ENCODE peak calls at places on chromosomes 3 and 15, in six cellular contexts. Z is GM12891, S is uterus, G is stomach, I is GM12878, L is adrenal gland. C is an unnamed sample.

GRCh38 chr3:48681541-48681880 is 4.2 kb downstream of the NCKIPSD start:
- DNase-seq in I (no peak), L (no peak), G (no peak), Z (no peak), S (no peak), C (no peak)

GRCh38 chr3:100076544-100077529 is 37.5 kb downstream of the FILIP1L start:
- DNase-seq in I (no peak), Z (no peak), L (peak), G (no peak), S (no peak), C (no peak)

GRCh38 chr15:90174140-90174891 is 26.8 kb upstream of the SEMA4B start:
- DNase-seq in Z (no peak), S (peak), L (peak), G (peak), I (no peak), C (peak)

GRCh38 chr15:65824941-65825544 is 33.0 kb upstream of the DENND4A start:
- DNase-seq in I (no peak), G (no peak), Z (no peak), S (peak), L (peak), C (no peak)

GRCh38 chr15:56732881-56733130 is 503 bp downstream of the ZNF280D start:
- DNase-seq in I (no peak), S (no peak), G (no peak), Z (no peak), L (no peak), C (no peak)

GRCh38 chr3:145865329-145865904 is 295.6 kb downstream of the PLOD2 start:
- DNase-seq in Z (no peak), G (no peak), S (no peak), I (no peak), L (peak), C (no peak)

GRCh38 chr3:36542186-36542585 is 161.9 kb downstream of the STAC start:
- DNase-seq in I (no peak), L (no peak), S (no peak), Z (no peak), G (no peak), C (no peak)

GRCh38 chr3:42666577-42666998 is 13.1 kb downstream of the ZBTB47 start:
- DNase-seq in G (no peak), L (no peak), I (no peak), S (peak), Z (no peak), C (no peak)

GRCh38 chr3:12379640-12380407 is 91.0 kb downstream of the PPARG start:
- DNase-seq in G (no peak), I (no peak), S (no peak), L (no peak), Z (no peak), C (no peak)

GRCh38 chr3:113006350-113007056 is 15.7 kb downstream of the GTPBP8 start:
- DNase-seq in Z (no peak), I (no peak), G (no peak), S (no peak), L (no peak), C (no peak)

GRCh38 chr15:88401972-88402656 is 65.1 kb downstream of the MRPL46 start:
- DNase-seq in Z (no peak), I (no peak), L (no peak), S (no peak), G (no peak), C (peak)

GRCh38 chr3:15269091-15269989 is 63.0 kb downstream of the SH3BP5 start:
- DNase-seq in S (peak), I (no peak), G (peak), Z (peak), L (peak), C (peak)
- TF ChIP-seq POLR2A in S (peak), I (peak), G (no peak), Z (peak), L (peak), C (peak)

GRCh38 chr15:92881838-92882696 is 18.1 kb upstream of the CHD2 start:
- DNase-seq in G (peak), Z (peak), I (peak), S (peak), L (peak), C (peak)
- TF ChIP-seq POLR2A in G (no peak), Z (peak), I (peak), S (peak), L (peak), C (peak)

DNA sequence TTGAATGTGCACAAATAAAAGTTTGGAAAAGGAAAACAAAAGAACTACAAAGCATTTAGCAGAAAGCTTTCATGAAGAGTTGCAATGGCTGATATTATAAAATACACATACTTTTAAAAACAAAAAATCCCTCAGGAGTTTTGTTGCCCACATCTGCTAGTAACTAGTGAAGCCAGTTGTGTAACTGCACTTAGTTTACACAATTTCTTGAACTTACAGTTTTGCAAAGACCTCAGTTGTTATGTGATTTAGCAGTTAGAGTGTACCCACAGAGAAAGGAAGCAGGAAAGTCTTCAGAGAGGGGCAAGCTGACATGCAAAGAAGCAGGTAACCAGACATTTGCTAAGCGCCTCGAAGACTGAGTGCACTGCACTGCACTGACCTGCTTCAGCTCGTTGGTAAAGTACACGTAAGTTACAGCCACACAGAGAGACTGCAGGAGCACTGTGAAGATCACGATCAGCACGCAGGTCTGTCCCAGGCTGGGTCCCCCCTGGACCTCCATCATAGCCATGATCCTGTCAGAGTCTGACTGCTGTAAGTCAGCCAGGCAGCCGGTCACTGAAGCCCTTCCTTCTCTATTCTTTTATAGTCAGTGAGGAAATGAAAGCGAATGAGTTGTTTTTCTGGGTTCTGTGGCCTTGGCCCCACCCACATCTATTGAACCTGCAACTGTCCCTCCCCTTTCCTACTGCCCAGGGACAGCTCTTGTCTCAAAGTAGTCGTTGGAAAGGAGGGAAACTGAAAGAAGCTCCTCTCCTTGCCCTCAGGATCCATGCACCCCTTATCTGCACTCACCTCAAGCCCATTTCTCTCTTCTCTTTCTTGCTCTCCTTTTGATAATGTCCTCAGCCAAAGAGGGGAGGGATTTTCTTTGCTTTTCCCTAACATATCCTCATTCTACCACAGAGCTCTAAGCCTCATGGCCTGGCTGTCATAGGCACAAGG is at the start of gene TNFSF10:
- DNase-seq in I (peak), L (peak), S (peak), G (peak), Z (peak), C (peak)
- TF ChIP-seq POLR2A in I (peak), L (peak), S (peak), G (no peak), Z (peak), C (no peak)

DNA sequence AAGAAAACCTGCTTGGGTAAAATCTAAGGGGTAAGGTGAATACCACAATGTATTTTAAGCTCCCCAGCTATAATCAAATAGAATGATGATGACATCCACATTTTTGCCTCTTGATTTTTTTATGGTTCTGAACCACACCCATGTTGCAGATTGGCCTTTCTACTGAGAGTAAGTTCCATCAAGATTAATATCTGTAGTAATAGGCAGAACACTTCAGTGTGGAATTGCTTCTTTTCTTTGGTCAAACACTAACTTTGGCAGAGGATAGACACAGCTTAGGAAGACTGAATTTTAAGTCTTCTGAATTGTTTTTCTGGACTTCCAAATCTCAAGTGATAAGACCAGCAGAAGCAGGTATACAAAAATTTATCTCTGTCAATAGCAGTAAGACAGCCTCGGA is 27.0 kb downstream of the PLS1 start:
- DNase-seq in S (no peak), Z (no peak), G (no peak), L (no peak), I (no peak), C (no peak)
- TF ChIP-seq POLR2A in S (no peak), Z (no peak), G (no peak), L (no peak), I (no peak), C (no peak)

C was measured in heart left ventricle.